ENCODE peak calls at places on chromosomes 16 and 17, in seven cellular contexts. One of them, this sample, is unnamed.
A peak's percentile ranks its signal among the peaks of the same experiment; 100 is the strongest.

GRCh38 chr17:57143341-57143740 is 58.3 kb downstream of the AKAP1 start:
- DNase-seq in IMR-90: no peak
- DNase-seq in thoracic aorta: no peak
- DNase-seq in breast epithelium: no peak
- DNase-seq in RWPE2: no peak
- DNase-seq in neuronal stem cell: no peak
- DNase-seq in left ventricle myocardium inferior: no peak
- DNase-seq in this sample: no peak

GRCh38 chr17:68377771-68378201 is 79.5 kb downstream of the WIPI1 start:
- DNase-seq in IMR-90: no peak
- DNase-seq in thoracic aorta: no peak
- DNase-seq in breast epithelium: no peak
- DNase-seq in RWPE2: no peak
- DNase-seq in neuronal stem cell: no peak
- DNase-seq in left ventricle myocardium inferior: no peak
- DNase-seq in this sample: no peak

GRCh38 chr17:309361-309888 is 43.2 kb downstream of the RPH3AL start:
- DNase-seq in IMR-90: no peak
- DNase-seq in thoracic aorta: no peak
- DNase-seq in breast epithelium: no peak
- DNase-seq in RWPE2: peak; percentile 36
- DNase-seq in neuronal stem cell: peak; percentile 68
- DNase-seq in left ventricle myocardium inferior: no peak
- DNase-seq in this sample: no peak

GRCh38 chr17:30476726-30477082 is 504 bp upstream of the GOSR1 start:
- DNase-seq in IMR-90: peak; percentile 7
- DNase-seq in thoracic aorta: no peak
- DNase-seq in breast epithelium: no peak
- DNase-seq in RWPE2: no peak
- DNase-seq in neuronal stem cell: peak; percentile 8
- DNase-seq in left ventricle myocardium inferior: no peak
- DNase-seq in this sample: no peak

GRCh38 chr16:66028505-66029216 is 337.8 kb upstream of the CDH5 start:
- DNase-seq in IMR-90: peak; percentile 89
- DNase-seq in thoracic aorta: no peak
- DNase-seq in breast epithelium: no peak
- DNase-seq in RWPE2: no peak
- DNase-seq in neuronal stem cell: no peak
- DNase-seq in left ventricle myocardium inferior: no peak
- DNase-seq in this sample: no peak

GRCh38 chr17:1039511-1040215 is 42.7 kb downstream of the TIMM22 start:
- DNase-seq in IMR-90: no peak
- DNase-seq in thoracic aorta: no peak
- DNase-seq in breast epithelium: peak; percentile 66
- DNase-seq in RWPE2: no peak
- DNase-seq in neuronal stem cell: no peak
- DNase-seq in left ventricle myocardium inferior: peak; percentile 82
- DNase-seq in this sample: no peak

GRCh38 chr17:19022747-19023146 is 18.2 kb upstream of the FAM83G start:
- DNase-seq in IMR-90: no peak
- DNase-seq in thoracic aorta: no peak
- DNase-seq in breast epithelium: no peak
- DNase-seq in RWPE2: no peak
- DNase-seq in neuronal stem cell: no peak
- DNase-seq in left ventricle myocardium inferior: no peak
- DNase-seq in this sample: no peak

GRCh38 chr16:89315791-89316581 is 98.5 kb downstream of the ZNF778 start:
- DNase-seq in IMR-90: peak; percentile 89
- DNase-seq in thoracic aorta: no peak
- DNase-seq in breast epithelium: no peak
- DNase-seq in RWPE2: peak; percentile 85
- DNase-seq in neuronal stem cell: no peak
- DNase-seq in left ventricle myocardium inferior: peak; percentile 42
- DNase-seq in this sample: no peak

GRCh38 chr16:17161034-17161433 is 309.7 kb downstream of the XYLT1 start:
- DNase-seq in IMR-90: no peak
- DNase-seq in thoracic aorta: no peak
- DNase-seq in breast epithelium: no peak
- DNase-seq in RWPE2: no peak
- DNase-seq in neuronal stem cell: peak; percentile 94
- DNase-seq in left ventricle myocardium inferior: no peak
- DNase-seq in this sample: peak; percentile 18

GRCh38 chr16:50744911-50745310 is 3.0 kb downstream of the CYLD start:
- DNase-seq in IMR-90: peak; percentile 55
- DNase-seq in thoracic aorta: no peak
- DNase-seq in breast epithelium: no peak
- DNase-seq in RWPE2: no peak
- DNase-seq in neuronal stem cell: no peak
- DNase-seq in left ventricle myocardium inferior: no peak
- DNase-seq in this sample: no peak

GRCh38 chr17:4318596-4318995 is 47.9 kb downstream of the UBE2G1 start:
- DNase-seq in IMR-90: peak; percentile 51
- DNase-seq in thoracic aorta: no peak
- DNase-seq in breast epithelium: no peak
- DNase-seq in RWPE2: no peak
- DNase-seq in neuronal stem cell: no peak
- DNase-seq in left ventricle myocardium inferior: no peak
- DNase-seq in this sample: no peak

GRCh38 chr16:28534542-28535373 is 4.0 kb downstream of the NUPR1 start:
- DNase-seq in IMR-90: no peak
- DNase-seq in thoracic aorta: peak; percentile 40
- DNase-seq in breast epithelium: no peak
- DNase-seq in RWPE2: no peak
- DNase-seq in neuronal stem cell: no peak
- DNase-seq in left ventricle myocardium inferior: peak; percentile 25
- DNase-seq in this sample: no peak

GRCh38 chr16:28537076-28537475 is 1.7 kb downstream of the NUPR1 start:
- DNase-seq in IMR-90: no peak
- DNase-seq in thoracic aorta: no peak
- DNase-seq in breast epithelium: no peak
- DNase-seq in RWPE2: no peak
- DNase-seq in neuronal stem cell: no peak
- DNase-seq in left ventricle myocardium inferior: no peak
- DNase-seq in this sample: no peak

GRCh38 chr16:28531777-28532744 is 6.7 kb downstream of the NUPR1 start:
- DNase-seq in IMR-90: no peak
- DNase-seq in thoracic aorta: peak; percentile 28
- DNase-seq in breast epithelium: peak; percentile 69
- DNase-seq in RWPE2: no peak
- DNase-seq in neuronal stem cell: peak; percentile 35
- DNase-seq in left ventricle myocardium inferior: peak; percentile 83
- DNase-seq in this sample: no peak

GRCh38 chr16:28529124-28529523 is 9.7 kb downstream of the NUPR1 start:
- DNase-seq in IMR-90: no peak
- DNase-seq in thoracic aorta: no peak
- DNase-seq in breast epithelium: no peak
- DNase-seq in RWPE2: no peak
- DNase-seq in neuronal stem cell: no peak
- DNase-seq in left ventricle myocardium inferior: no peak
- DNase-seq in this sample: no peak

GRCh38 chr16:28532940-28533647 is 5.7 kb downstream of the NUPR1 start:
- DNase-seq in IMR-90: no peak
- DNase-seq in thoracic aorta: no peak
- DNase-seq in breast epithelium: no peak
- DNase-seq in RWPE2: no peak
- DNase-seq in neuronal stem cell: no peak
- DNase-seq in left ventricle myocardium inferior: no peak
- DNase-seq in this sample: no peak
- H3K27ac ChIP-seq in IMR-90: no peak overlapping the region
- H3K27ac ChIP-seq in thoracic aorta: peak overlapping the region; percentile 58
- H3K27ac ChIP-seq in breast epithelium: peak overlapping the region; percentile 66
- H3K27ac ChIP-seq in RWPE2: no peak overlapping the region
- H3K27ac ChIP-seq in neuronal stem cell: no peak overlapping the region
- H3K27ac ChIP-seq in left ventricle myocardium inferior: peak overlapping the region; percentile 77
- H3K27ac ChIP-seq in this sample: peak overlapping the region; percentile 13

GRCh38 chr17:28519236-28519635 is 13.1 kb downstream of the FOXN1 start:
- DNase-seq in IMR-90: no peak
- DNase-seq in thoracic aorta: no peak
- DNase-seq in breast epithelium: no peak
- DNase-seq in RWPE2: no peak
- DNase-seq in neuronal stem cell: no peak
- DNase-seq in left ventricle myocardium inferior: no peak
- DNase-seq in this sample: no peak

GRCh38 chr17:28520687-28521086 is 14.5 kb downstream of the FOXN1 start:
- DNase-seq in IMR-90: no peak
- DNase-seq in thoracic aorta: no peak
- DNase-seq in breast epithelium: no peak
- DNase-seq in RWPE2: no peak
- DNase-seq in neuronal stem cell: no peak
- DNase-seq in left ventricle myocardium inferior: no peak
- DNase-seq in this sample: no peak

GRCh38 chr17:28523876-28524275 is 17.7 kb downstream of the FOXN1 start:
- DNase-seq in IMR-90: no peak
- DNase-seq in thoracic aorta: no peak
- DNase-seq in breast epithelium: no peak
- DNase-seq in RWPE2: no peak
- DNase-seq in neuronal stem cell: no peak
- DNase-seq in left ventricle myocardium inferior: no peak
- DNase-seq in this sample: no peak

GRCh38 chr17:28523186-28523585 is 17.0 kb downstream of the FOXN1 start:
- DNase-seq in IMR-90: no peak
- DNase-seq in thoracic aorta: no peak
- DNase-seq in breast epithelium: no peak
- DNase-seq in RWPE2: no peak
- DNase-seq in neuronal stem cell: no peak
- DNase-seq in left ventricle myocardium inferior: no peak
- DNase-seq in this sample: no peak

GRCh38 chr17:28521296-28522085 is 15.3 kb downstream of the FOXN1 start:
- DNase-seq in IMR-90: no peak
- DNase-seq in thoracic aorta: no peak
- DNase-seq in breast epithelium: no peak
- DNase-seq in RWPE2: no peak
- DNase-seq in neuronal stem cell: no peak
- DNase-seq in left ventricle myocardium inferior: no peak
- DNase-seq in this sample: no peak
- H3K27ac ChIP-seq in IMR-90: no peak overlapping the region
- H3K27ac ChIP-seq in thoracic aorta: no peak overlapping the region
- H3K27ac ChIP-seq in breast epithelium: no peak overlapping the region
- H3K27ac ChIP-seq in RWPE2: no peak overlapping the region
- H3K27ac ChIP-seq in neuronal stem cell: no peak overlapping the region
- H3K27ac ChIP-seq in left ventricle myocardium inferior: no peak overlapping the region
- H3K27ac ChIP-seq in this sample: no peak overlapping the region

GRCh38 chr17:75668489-75668888 is 1.4 kb downstream of the SAP30BP start:
- DNase-seq in IMR-90: no peak
- DNase-seq in thoracic aorta: no peak
- DNase-seq in breast epithelium: no peak
- DNase-seq in RWPE2: no peak
- DNase-seq in neuronal stem cell: no peak
- DNase-seq in left ventricle myocardium inferior: no peak
- DNase-seq in this sample: no peak
- H3K27ac ChIP-seq in IMR-90: no peak overlapping the region
- H3K27ac ChIP-seq in thoracic aorta: no peak overlapping the region
- H3K27ac ChIP-seq in breast epithelium: no peak overlapping the region
- H3K27ac ChIP-seq in RWPE2: peak overlapping the region; percentile 53
- H3K27ac ChIP-seq in neuronal stem cell: no peak overlapping the region
- H3K27ac ChIP-seq in left ventricle myocardium inferior: no peak overlapping the region
- H3K27ac ChIP-seq in this sample: no peak overlapping the region

DNA sequence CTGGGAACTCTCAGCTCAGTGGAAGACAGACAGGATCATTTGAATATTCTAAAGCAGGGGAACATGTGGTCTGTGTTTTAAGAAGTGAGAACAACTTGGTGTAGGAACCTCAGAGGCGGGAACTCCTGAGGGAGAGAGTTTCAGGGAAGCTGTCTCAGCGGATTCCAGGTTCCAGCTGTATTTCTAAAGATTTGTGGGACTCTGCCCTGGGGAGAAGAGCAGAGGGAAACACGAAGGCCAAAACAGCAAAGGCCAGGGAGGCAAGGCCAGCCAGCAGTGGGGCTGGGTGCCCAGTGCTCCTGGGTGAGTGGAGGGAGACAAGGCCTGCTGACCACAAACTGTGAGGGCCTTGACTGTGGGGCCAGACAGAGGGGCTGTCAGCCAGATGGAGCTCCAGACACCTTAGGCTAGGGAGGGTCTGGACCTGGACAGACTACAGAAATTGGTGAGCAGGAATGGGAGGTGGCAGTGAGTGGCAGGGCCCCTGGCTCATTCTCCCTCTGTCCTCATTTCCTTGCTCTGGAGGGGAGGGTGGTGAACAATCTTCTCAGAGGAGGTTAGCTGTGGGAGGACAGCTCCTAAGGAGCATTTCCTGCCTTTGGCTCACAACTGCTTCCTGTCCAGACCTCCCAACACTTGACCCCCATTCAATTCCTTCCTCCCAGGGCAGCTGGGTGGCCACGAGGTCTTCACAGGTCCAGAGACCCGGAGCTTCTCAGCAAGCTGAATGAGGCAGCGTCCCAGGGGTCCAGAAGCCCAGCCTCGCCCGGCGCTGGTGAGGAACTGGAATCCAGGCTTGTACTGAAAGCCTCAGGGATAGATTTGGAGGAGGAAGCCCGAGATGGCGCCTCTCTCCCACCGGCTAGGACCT is 21.0 kb upstream of the FZD2 start:
- DNase-seq in IMR-90: no peak
- DNase-seq in thoracic aorta: no peak
- DNase-seq in breast epithelium: no peak
- DNase-seq in RWPE2: no peak
- DNase-seq in neuronal stem cell: no peak
- DNase-seq in left ventricle myocardium inferior: no peak
- DNase-seq in this sample: no peak
- H3K27ac ChIP-seq in IMR-90: peak overlapping the region; percentile 71
- H3K27ac ChIP-seq in thoracic aorta: no peak overlapping the region
- H3K27ac ChIP-seq in breast epithelium: no peak overlapping the region
- H3K27ac ChIP-seq in RWPE2: peak overlapping the region; percentile 38
- H3K27ac ChIP-seq in neuronal stem cell: peak overlapping the region; percentile 45
- H3K27ac ChIP-seq in left ventricle myocardium inferior: peak overlapping the region; percentile 68
- H3K27ac ChIP-seq in this sample: peak overlapping the region; percentile 59

This sample was measured in caudate nucleus.